ENCODE peak calls at places on chromosome 12, in nine cellular contexts. R, A, T, M, W, K, Z, X and H are unnamed samples.

GRCh38 chr12:69027411-69027811 is 94.4 kb upstream of the CPM start:
- DNase-seq in R (no peak), A (no peak), T (no peak), M (no peak), W (no peak), K (no peak), Z (no peak), X (no peak), H (no peak)

GRCh38 chr12:49937639-49938300 is 12.8 kb upstream of the AQP2 start:
- DNase-seq in R (no peak), A (no peak), T (no peak), M (peak; percentile 40), W (no peak), K (no peak), Z (no peak), X (no peak), H (no peak)

GRCh38 chr12:3557136-3557697 is 66.2 kb downstream of the PRMT8 start:
- DNase-seq in R (no peak), A (no peak), T (no peak), M (no peak), W (peak; percentile 18), K (no peak), Z (no peak), X (no peak), H (no peak)

GRCh38 chr12:124428136-124428791 is 133.4 kb downstream of the RFLNA start:
- DNase-seq in R (no peak), A (peak; percentile 39), T (no peak), M (no peak), W (no peak), K (no peak), Z (no peak), X (no peak), H (no peak)

GRCh38 chr12:4037747-4038312 is 164.6 kb upstream of the PARP11 start:
- DNase-seq in R (peak; percentile 35), A (peak; percentile 46), T (no peak), M (peak; percentile 35), W (peak; percentile 74), K (peak; percentile 8), Z (no peak), X (peak; percentile 59), H (no peak)

GRCh38 chr12:1167784-1168183 is 176.8 kb downstream of the ERC1 start:
- DNase-seq in R (no peak), A (no peak), T (no peak), M (no peak), W (no peak), K (no peak), Z (no peak), X (no peak), H (no peak)

GRCh38 chr12:96434107-96434506 is 33.9 kb upstream of the CDK17 start:
- DNase-seq in R (no peak), A (peak; percentile 51), T (no peak), M (no peak), W (no peak), K (no peak), Z (peak; percentile 63), X (no peak), H (no peak)

GRCh38 chr12:102879144-102879763 is 37.8 kb downstream of the PAH start:
- DNase-seq in R (no peak), A (no peak), T (peak; percentile 15), M (no peak), W (peak; percentile 90), K (peak; percentile 17), Z (peak; percentile 10), X (peak; percentile 12), H (peak; percentile 72)

GRCh38 chr12:4159851-4160250 is 113.7 kb upstream of the CCND2 start:
- DNase-seq in R (no peak), A (no peak), T (no peak), M (no peak), W (no peak), K (no peak), Z (no peak), X (no peak), H (no peak)

GRCh38 chr12:49505672-49506071 is 33.2 kb upstream of the KCNH3 start:
- DNase-seq in R (no peak), A (no peak), T (no peak), M (no peak), W (no peak), K (no peak), Z (no peak), X (no peak), H (no peak)

GRCh38 chr12:24510581-24511125 is 438.2 kb downstream of the BCAT1 start:
- DNase-seq in R (no peak), A (no peak), T (no peak), M (no peak), W (no peak), K (no peak), Z (no peak), X (no peak), H (no peak)

GRCh38 chr12:64175254-64175945 is 46.7 kb downstream of the KICS2 start:
- DNase-seq in R (no peak), A (no peak), T (no peak), M (no peak), W (peak; percentile 85), K (peak; percentile 37), Z (peak; percentile 82), X (no peak), H (no peak)

GRCh38 chr12:102824218-102824835 is 92.7 kb downstream of the PAH start:
- DNase-seq in R (no peak), A (no peak), T (no peak), M (no peak), W (peak; percentile 93), K (peak; percentile 26), Z (no peak), X (no peak), H (no peak)

GRCh38 chr12:2732290-2732689 is 62.5 kb upstream of the FKBP4 start:
- DNase-seq in R (no peak), A (no peak), T (no peak), M (no peak), W (no peak), K (no peak), Z (no peak), X (no peak), H (no peak)

DNA sequence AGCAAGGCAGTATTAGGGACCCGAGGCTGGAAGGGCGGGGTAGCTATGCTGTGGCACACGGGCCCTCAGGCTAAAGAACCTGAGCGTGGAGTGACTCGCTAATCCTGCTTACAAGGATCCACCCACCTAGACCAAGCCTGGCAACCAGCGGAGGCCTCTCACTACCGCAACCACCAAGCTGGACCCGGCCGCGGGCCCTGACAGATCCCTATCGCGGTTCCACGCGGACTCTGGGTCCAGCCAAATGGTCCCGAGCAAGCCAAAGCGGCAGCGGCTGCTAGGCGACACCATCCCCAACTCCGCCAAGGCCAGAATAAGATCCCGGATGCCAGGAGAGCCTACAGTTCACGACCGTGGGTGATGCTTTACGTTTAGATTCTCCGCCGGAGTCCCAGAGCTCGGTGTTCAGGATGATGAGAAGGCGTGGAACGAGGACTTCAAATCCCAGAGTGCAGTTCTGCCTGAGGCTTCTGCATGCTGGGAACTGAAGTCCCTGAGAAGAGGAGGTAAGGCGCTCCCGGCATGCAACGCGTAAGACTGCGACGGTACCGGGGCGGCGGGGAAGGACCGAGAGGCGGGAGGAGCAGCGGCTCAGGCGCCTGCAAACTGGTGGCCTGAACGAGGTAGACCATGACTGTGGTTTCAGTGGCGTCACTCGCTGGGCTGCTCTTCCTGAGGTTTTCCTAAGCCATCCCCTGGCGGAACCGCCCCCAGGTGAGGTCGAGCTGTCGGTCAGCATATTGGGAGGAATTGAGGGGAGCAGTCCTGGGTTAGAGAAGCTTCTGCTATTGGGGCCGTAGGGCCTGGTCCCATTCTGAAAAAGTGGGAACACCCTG is at the start of the genes CEP290 and TMTC3:
- DNase-seq in R (peak; percentile 94), A (peak; percentile 96), T (peak; percentile 94), M (peak; percentile 98), W (peak; percentile 100), K (peak; percentile 86), Z (peak; percentile 96), X (peak; percentile 99), H (peak; percentile 98)
- TF ChIP-seq POLR2AphosphoS5 in R (peak; percentile 87), A (peak; percentile 84), T (peak; percentile 52), M (peak; percentile 65), W (peak; percentile 71), K (peak; percentile 74), Z (peak; percentile 55), X (peak; percentile 98), H (peak; percentile 86)

DNA sequence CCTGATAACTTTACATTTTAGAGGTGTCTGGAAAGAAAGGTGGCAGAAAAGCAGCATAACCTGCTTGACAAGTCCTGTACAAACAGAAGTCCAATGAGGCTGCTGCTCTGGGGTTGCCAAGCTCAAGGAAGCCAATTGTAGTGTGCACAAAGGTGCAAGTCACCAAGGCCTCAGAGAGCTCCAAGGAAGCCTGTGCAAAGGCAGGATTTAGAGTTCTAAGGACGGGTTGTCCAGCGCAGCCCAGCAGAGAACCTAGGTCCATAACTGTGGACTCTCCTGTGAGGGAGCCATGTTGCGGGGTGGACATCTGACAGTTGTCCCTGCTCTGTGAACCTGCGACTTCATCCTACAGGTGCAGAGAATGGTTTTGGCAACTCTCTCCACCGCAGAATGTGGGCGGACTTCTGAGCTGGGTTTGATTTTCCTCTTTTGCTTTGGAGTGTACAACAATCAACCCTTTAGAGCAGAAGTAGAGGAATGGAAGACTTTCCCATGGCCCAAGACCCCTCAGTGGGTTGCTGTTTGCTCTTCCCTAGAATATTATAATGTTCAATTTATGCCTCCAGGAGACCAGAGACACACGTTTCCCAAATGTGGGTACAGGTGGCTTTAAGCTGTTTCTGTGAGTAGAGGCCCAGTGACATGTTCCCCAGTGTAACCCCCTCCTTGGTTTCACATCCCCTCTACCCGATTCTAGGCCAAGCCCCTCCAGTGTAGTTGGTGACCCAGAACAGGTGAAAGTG is 81.0 kb downstream of the ETV6 start:
- DNase-seq in R (peak; percentile 84), A (peak; percentile 75), T (no peak), M (peak; percentile 77), W (peak; percentile 41), K (no peak), Z (peak; percentile 45), X (peak; percentile 84), H (no peak)
- H3K4me3 ChIP-seq in R (no peak overlapping the region), A (no peak overlapping the region), T (no peak overlapping the region), M (no peak overlapping the region), W (no peak overlapping the region), K (no peak overlapping the region), Z (no peak overlapping the region), X (no peak overlapping the region), H (no peak overlapping the region)

DNA sequence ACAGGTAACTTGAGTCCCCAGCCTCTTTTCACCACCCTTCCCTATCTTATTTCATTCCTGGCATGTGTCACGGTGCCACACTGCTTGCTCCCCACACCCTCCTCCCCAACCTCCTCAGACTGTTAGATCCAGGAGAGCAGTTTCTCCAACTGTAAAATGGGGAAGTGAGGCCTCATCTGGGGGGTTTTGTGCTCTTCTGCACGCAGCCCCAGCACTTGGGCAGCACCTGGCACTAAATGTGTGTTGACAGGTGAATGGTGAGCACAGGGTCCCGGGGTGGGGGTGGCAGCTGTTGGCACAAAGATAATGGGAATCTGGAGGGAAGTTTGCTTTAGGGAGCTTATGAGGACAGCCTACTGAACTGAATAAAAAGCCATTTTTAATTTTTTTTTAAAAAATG is 113.1 kb downstream of the GLT1D1 start:
- DNase-seq in R (no peak), A (no peak), T (no peak), M (no peak), W (no peak), K (no peak), Z (peak; percentile 45), X (no peak), H (no peak)
- H3K27ac ChIP-seq in R (no peak overlapping the region), A (no peak overlapping the region), T (no peak overlapping the region), M (no peak overlapping the region), W (no peak overlapping the region), K (no peak overlapping the region), Z (peak overlapping the region; percentile 32), X (no peak overlapping the region), H (no peak overlapping the region)

DNA sequence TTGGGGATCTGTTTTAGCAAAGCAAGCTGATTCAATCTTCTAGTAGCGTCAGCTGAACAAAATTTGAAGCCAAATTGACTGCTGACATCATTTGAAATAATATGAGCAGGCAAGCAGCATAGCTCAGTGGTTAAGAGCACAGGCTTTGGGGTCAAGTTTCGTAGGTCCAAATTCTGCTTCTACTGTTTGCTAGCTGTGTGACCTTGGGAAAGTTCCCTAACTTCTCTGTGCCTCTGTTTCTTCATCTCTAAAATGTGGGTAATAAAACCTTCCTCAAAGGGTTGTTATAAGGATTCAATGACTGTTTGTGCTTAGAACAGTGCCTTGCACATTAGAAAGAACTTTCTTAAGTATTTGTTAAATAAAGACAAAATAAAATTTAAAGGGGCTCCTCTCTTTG is 12.7 kb downstream of the GPR19 start:
- DNase-seq in R (no peak), A (no peak), T (no peak), M (no peak), W (no peak), K (no peak), Z (no peak), X (no peak), H (no peak)
- TF ChIP-seq POLR2AphosphoS5 in R (no peak), A (no peak), T (no peak), M (no peak), W (no peak), K (no peak), Z (no peak), X (no peak), H (no peak)